ENCODE peak calls at places on chromosome X, in ten cellular contexts. F, L, J, A, X, G, D, Q, U and N are unnamed samples.

GRCh38 chrX:149527705-149528104 is 13.1 kb upstream of the EOLA1 start:
- DNase-seq in J (peak; percentile 36), L (peak; percentile 62), U (peak; percentile 54), Q (peak; percentile 28), D (peak; percentile 20), X (no peak), F (no peak), G (peak; percentile 52), A (no peak), N (no peak)

GRCh38 chrX:16666541-16666940 is 16.6 kb downstream of the S100G start:
- DNase-seq in Q (no peak), U (peak; percentile 42), F (no peak), G (peak; percentile 23), J (no peak), A (no peak), D (no peak), L (no peak), X (no peak), N (no peak)

GRCh38 chrX:20571611-20572010 is 304.9 kb upstream of the RPS6KA3 start:
- DNase-seq in Q (no peak), G (peak; percentile 6), J (no peak), D (no peak), L (no peak), X (no peak), F (no peak), A (no peak), U (peak; percentile 37), N (no peak)

GRCh38 chrX:47483310-47484268 is 567 bp upstream of the ZNF41 start:
- DNase-seq in F (no peak), X (no peak), Q (no peak), L (no peak), J (no peak), G (peak; percentile 53), A (peak; percentile 27), D (no peak), U (peak; percentile 25), N (peak; percentile 32)

GRCh38 chrX:153474718-153475117 is 4.3 kb upstream of the HAUS7 start:
- DNase-seq in U (peak; percentile 36), J (peak; percentile 41), G (peak; percentile 54), F (peak; percentile 16), D (no peak), Q (no peak), X (peak; percentile 77), A (no peak), L (peak; percentile 49), N (peak; percentile 88)

GRCh38 chrX:17022205-17022604 is 75.7 kb downstream of the REPS2 start:
- DNase-seq in J (no peak), Q (no peak), F (no peak), G (no peak), A (no peak), X (no peak), L (no peak), D (no peak), U (no peak), N (no peak)

GRCh38 chrX:40908857-40909475 is 173.6 kb upstream of the MED14 start:
- DNase-seq in D (peak; percentile 30), Q (no peak), L (no peak), A (no peak), U (peak; percentile 81), G (peak; percentile 51), J (no peak), X (no peak), F (no peak), N (no peak)

GRCh38 chrX:140817943-140818342 is 108.4 kb downstream of the LINC00632 start:
- DNase-seq in F (no peak), D (peak; percentile 7), Q (no peak), X (no peak), G (peak; percentile 18), U (peak; percentile 70), A (peak; percentile 5), L (no peak), J (no peak), N (no peak)

GRCh38 chrX:34655496-34656258 is 1.4 kb downstream of the TMEM47 start:
- DNase-seq in G (peak; percentile 34), U (no peak), F (no peak), X (no peak), J (no peak), D (no peak), L (no peak), A (no peak), Q (no peak), N (no peak)

GRCh38 chrX:24790166-24790565 is 96.4 kb downstream of the POLA1 start:
- DNase-seq in F (no peak), A (no peak), U (no peak), Q (no peak), X (no peak), G (no peak), D (no peak), J (no peak), L (no peak), N (no peak)

GRCh38 chrX:77528034-77528433 is 80.8 kb downstream of the FGF16 start:
- DNase-seq in G (no peak), F (no peak), A (peak; percentile 56), D (no peak), Q (no peak), J (no peak), U (no peak), X (no peak), L (no peak), N (no peak)

GRCh38 chrX:152824841-152825374 is 5.6 kb downstream of the CETN2 start:
- DNase-seq in Q (no peak), D (no peak), G (no peak), L (no peak), X (no peak), A (no peak), F (no peak), J (no peak), U (peak; percentile 67), N (no peak)

GRCh38 chrX:12206413-12206812 is 68.1 kb downstream of the FRMPD4 start:
- DNase-seq in X (no peak), A (no peak), L (no peak), D (no peak), F (no peak), J (no peak), Q (no peak), G (no peak), U (peak; percentile 24), N (no peak)

GRCh38 chrX:38004046-38004445 is 2.3 kb upstream of the SYTL5 start:
- DNase-seq in L (no peak), G (no peak), A (no peak), F (no peak), J (no peak), D (no peak), U (no peak), X (no peak), Q (no peak), N (no peak)

GRCh38 chrX:38009641-38010040 is 3.3 kb downstream of the SYTL5 start:
- DNase-seq in Q (no peak), X (no peak), J (no peak), L (no peak), F (no peak), D (no peak), G (no peak), U (no peak), A (no peak), N (no peak)

GRCh38 chrX:38006283-38006682 is at the start of gene SYTL5:
- DNase-seq in X (no peak), U (peak; percentile 87), Q (no peak), F (no peak), L (no peak), J (no peak), D (no peak), A (no peak), G (peak; percentile 9), N (no peak)

GRCh38 chrX:38006778-38007177 is 425 bp downstream of the SYTL5 start:
- DNase-seq in A (no peak), G (no peak), L (no peak), U (no peak), X (no peak), J (no peak), F (no peak), D (no peak), Q (no peak), N (no peak)

GRCh38 chrX:38008658-38009057 is 2.3 kb downstream of the SYTL5 start:
- DNase-seq in F (no peak), L (no peak), U (peak; percentile 66), A (no peak), J (no peak), X (no peak), Q (no peak), G (no peak), D (no peak), N (no peak)
- H3K9me3 ChIP-seq in F (no peaks in the 10 kb centered on the region), L (no peaks in the 10 kb centered on the region), U (no peaks in the 10 kb centered on the region), A (no peaks in the 10 kb centered on the region), J (no peaks in the 10 kb centered on the region), X (peaks cover 14% of the 10 kb centered on the region), Q (no peaks in the 10 kb centered on the region), G (no peaks in the 10 kb centered on the region), D (no peaks in the 10 kb centered on the region), N (peaks cover 14% of the 10 kb centered on the region)

GRCh38 chrX:7117587-7117986 is 29.9 kb upstream of the STS start:
- DNase-seq in D (no peak), X (no peak), U (no peak), G (no peak), J (no peak), Q (no peak), A (no peak), L (no peak), F (no peak), N (no peak)
- H3K9me3 ChIP-seq in D (no peaks in the 10 kb centered on the region), X (no peaks in the 10 kb centered on the region), U (no peaks in the 10 kb centered on the region), G (no peaks in the 10 kb centered on the region), J (no peaks in the 10 kb centered on the region), Q (no peaks in the 10 kb centered on the region), A (no peaks in the 10 kb centered on the region), L (no peaks in the 10 kb centered on the region), F (no peaks in the 10 kb centered on the region), N (no peaks in the 10 kb centered on the region)

DNA sequence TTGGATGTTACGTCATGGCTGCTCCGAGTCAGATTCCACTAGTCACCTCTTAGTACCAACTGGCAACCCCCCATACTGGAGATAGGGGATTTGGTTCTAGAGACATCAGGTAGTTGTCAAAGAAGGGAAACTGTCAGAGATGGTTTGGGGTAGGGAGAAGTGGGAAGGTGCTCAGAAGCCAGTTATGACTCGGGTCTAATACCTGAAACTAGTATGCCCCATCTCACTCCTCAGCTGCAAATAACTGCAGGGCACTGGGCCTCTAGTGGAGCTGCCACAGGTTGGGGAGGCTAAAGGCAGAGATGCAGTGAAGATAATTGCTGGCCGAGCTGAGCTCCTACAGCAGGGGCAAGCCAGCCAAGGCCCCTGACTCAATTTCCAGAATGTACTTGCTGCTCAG is 30.0 kb downstream of the OTUD6A start:
- DNase-seq in G (no peak), X (no peak), D (no peak), Q (no peak), J (no peak), A (no peak), L (no peak), U (no peak), F (no peak), N (no peak)
- H3K9me3 ChIP-seq in G (no peaks in the 10 kb centered on the region), X (no peaks in the 10 kb centered on the region), D (no peaks in the 10 kb centered on the region), Q (no peaks in the 10 kb centered on the region), J (no peaks in the 10 kb centered on the region), A (no peaks in the 10 kb centered on the region), L (no peaks in the 10 kb centered on the region), U (no peaks in the 10 kb centered on the region), F (no peaks in the 10 kb centered on the region), N (no peaks in the 10 kb centered on the region)

DNA sequence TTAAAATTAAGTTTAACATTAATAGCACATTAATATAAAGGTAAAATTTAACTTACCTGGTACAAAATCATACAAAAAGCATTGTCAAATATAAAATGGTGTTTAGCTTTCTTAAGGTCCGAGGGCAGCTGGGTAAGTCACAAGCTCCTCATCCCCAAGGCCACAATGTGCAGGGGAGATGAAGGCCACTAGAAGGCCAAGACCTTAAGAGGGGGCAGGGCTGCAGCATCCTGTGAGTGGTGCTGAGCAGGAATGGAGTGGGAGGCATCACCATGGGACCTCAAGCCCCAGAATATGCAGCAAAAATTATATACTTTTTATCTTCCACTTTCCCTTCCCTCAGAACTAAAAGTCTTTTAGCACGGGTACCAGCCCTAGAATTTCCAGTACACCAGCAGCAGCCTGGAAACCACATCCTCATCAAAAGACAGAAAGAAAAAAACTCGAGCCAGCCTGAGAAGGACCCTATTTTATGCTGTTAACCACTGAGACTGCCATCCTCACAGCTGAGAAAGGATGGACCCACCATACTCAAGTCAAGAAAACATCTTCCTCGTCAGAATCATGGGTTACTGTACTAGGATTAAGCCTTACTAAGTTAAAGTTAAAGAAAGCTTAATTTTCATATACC is 13.0 kb upstream of the RHOXF2 start:
- DNase-seq in G (no peak), D (no peak), L (peak; percentile 5), Q (no peak), F (no peak), X (no peak), U (no peak), A (no peak), J (no peak), N (no peak)
- H3K9me3 ChIP-seq in G (no peaks in the 10 kb centered on the region), D (no peaks in the 10 kb centered on the region), L (no peaks in the 10 kb centered on the region), Q (no peaks in the 10 kb centered on the region), F (no peaks in the 10 kb centered on the region), X (no peaks in the 10 kb centered on the region), U (no peaks in the 10 kb centered on the region), A (no peaks in the 10 kb centered on the region), J (no peaks in the 10 kb centered on the region), N (no peaks in the 10 kb centered on the region)